ENCODE peak calls at places on chromosome 15, in eight cellular contexts. N, L, O, T, J, X, M and F are unnamed samples.

GRCh38 chr15:57527382-57528091 is 64.2 kb upstream of the MYZAP start:
- DNase-seq in N (no peak), L (peak; percentile 90), O (peak; percentile 56), T (no peak), J (peak; percentile 51), X (peak; percentile 70), M (peak; percentile 55), F (peak; percentile 59)

GRCh38 chr15:84736375-84736774 is 12.0 kb upstream of the ZNF592 start:
- DNase-seq in N (no peak), L (no peak), O (no peak), T (no peak), J (no peak), X (no peak), M (no peak), F (peak; percentile 68)

GRCh38 chr15:66865622-66866611 is 163.9 kb downstream of the SMAD6 start:
- DNase-seq in N (peak; percentile 72), L (no peak), O (no peak), T (no peak), J (no peak), X (no peak), M (no peak), F (peak; percentile 59)

GRCh38 chr15:45640610-45641009 is 5.8 kb downstream of the SQOR start:
- DNase-seq in N (no peak), L (peak; percentile 62), O (no peak), T (no peak), J (peak; percentile 10), X (peak; percentile 90), M (peak; percentile 91), F (no peak)

GRCh38 chr15:48458876-48459275 is 127.6 kb downstream of the DUT start:
- DNase-seq in N (no peak), L (peak; percentile 45), O (no peak), T (no peak), J (no peak), X (no peak), M (no peak), F (no peak)

GRCh38 chr15:71052356-71052755 is 62.9 kb upstream of the THSD4 start:
- DNase-seq in N (no peak), L (peak; percentile 58), O (no peak), T (no peak), J (no peak), X (peak; percentile 69), M (peak; percentile 91), F (no peak)

GRCh38 chr15:80179025-80179759 is 26.4 kb downstream of the FAH start:
- DNase-seq in N (no peak), L (peak; percentile 98), O (no peak), T (no peak), J (peak; percentile 32), X (peak; percentile 92), M (no peak), F (no peak)

GRCh38 chr15:66261056-66261455 is 7.5 kb upstream of the MEGF11 start:
- DNase-seq in N (no peak), L (peak; percentile 14), O (no peak), T (no peak), J (no peak), X (no peak), M (no peak), F (no peak)

GRCh38 chr15:73647259-73648026 is 14.3 kb upstream of the NPTN start:
- DNase-seq in N (no peak), L (no peak), O (no peak), T (no peak), J (peak; percentile 44), X (no peak), M (no peak), F (no peak)

GRCh38 chr15:55407631-55407948 is 569 bp downstream of the CCPG1 start:
- DNase-seq in N (no peak), L (peak; percentile 34), O (no peak), T (no peak), J (no peak), X (peak; percentile 28), M (no peak), F (peak; percentile 17)

GRCh38 chr15:72182673-72183072 is 14.9 kb downstream of the GRAMD2A start:
- DNase-seq in N (no peak), L (peak; percentile 32), O (no peak), T (no peak), J (no peak), X (no peak), M (no peak), F (no peak)

GRCh38 chr15:33551860-33552259 is 241.1 kb downstream of the RYR3 start:
- DNase-seq in N (no peak), L (no peak), O (no peak), T (no peak), J (no peak), X (no peak), M (no peak), F (no peak)

GRCh38 chr15:49015896-49016295 is 30.4 kb downstream of the SECISBP2L start:
- DNase-seq in N (no peak), L (no peak), O (no peak), T (no peak), J (no peak), X (no peak), M (no peak), F (no peak)

GRCh38 chr15:97840501-97840900 is 120.0 kb upstream of the ARRDC4 start:
- DNase-seq in N (no peak), L (no peak), O (no peak), T (no peak), J (no peak), X (peak; percentile 11), M (no peak), F (no peak)

GRCh38 chr15:65595960-65596359 is 15.0 kb downstream of the INTS14 start:
- DNase-seq in N (no peak), L (no peak), O (peak; percentile 46), T (no peak), J (peak; percentile 14), X (no peak), M (no peak), F (no peak)

GRCh38 chr15:84975871-84976351 is 5.7 kb upstream of the PDE8A start:
- DNase-seq in N (no peak), L (no peak), O (no peak), T (no peak), J (no peak), X (no peak), M (no peak), F (no peak)

GRCh38 chr15:60477991-60478632 is 830 bp downstream of the ICE2 start:
- DNase-seq in N (no peak), L (peak; percentile 39), O (no peak), T (no peak), J (no peak), X (no peak), M (no peak), F (peak; percentile 25)

GRCh38 chr15:68377766-68378165 is 54.2 kb downstream of the ITGA11 start:
- DNase-seq in N (peak; percentile 48), L (no peak), O (no peak), T (no peak), J (no peak), X (no peak), M (no peak), F (no peak)

GRCh38 chr15:84598250-84598649 is 2.6 kb upstream of the ZSCAN2 start:
- DNase-seq in N (no peak), L (no peak), O (no peak), T (no peak), J (no peak), X (no peak), M (no peak), F (peak; percentile 70)

GRCh38 chr15:40272713-40273056 is 10.2 kb downstream of the ANKRD63 start:
- DNase-seq in N (no peak), L (no peak), O (peak; percentile 48), T (no peak), J (peak; percentile 21), X (no peak), M (no peak), F (no peak)

GRCh38 chr15:83659011-83659811 is 5.3 kb downstream of the ADAMTSL3 start:
- DNase-seq in N (no peak), L (no peak), O (peak; percentile 32), T (no peak), J (no peak), X (no peak), M (no peak), F (no peak)

GRCh38 chr15:66482539-66482938 is 15.0 kb downstream of the SNAPC5 start:
- DNase-seq in N (no peak), L (no peak), O (no peak), T (no peak), J (no peak), X (no peak), M (no peak), F (no peak)

GRCh38 chr15:98745179-98745578 is 96.8 kb downstream of the IGF1R start:
- DNase-seq in N (no peak), L (no peak), O (no peak), T (no peak), J (peak; percentile 24), X (no peak), M (no peak), F (no peak)

DNA sequence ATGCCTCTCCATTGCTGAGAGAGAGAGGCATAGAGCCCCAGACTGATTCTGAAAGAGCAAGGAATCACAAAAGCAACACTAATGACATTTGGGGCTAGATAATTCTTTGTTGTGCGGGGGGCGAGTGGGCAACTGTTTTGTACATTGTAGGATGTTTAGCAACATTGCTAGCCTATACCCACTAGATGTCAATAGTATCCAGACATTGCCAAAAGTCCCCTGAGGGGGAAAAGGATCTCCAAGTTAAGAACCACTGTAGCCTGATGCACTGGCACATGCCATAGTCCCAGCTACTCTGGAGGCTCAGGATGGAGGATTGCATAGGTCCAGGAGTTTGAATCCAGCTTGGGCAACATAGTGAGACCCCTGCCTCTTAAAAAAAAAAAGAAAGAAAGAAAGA is 22.8 kb upstream of the GOLM2 start:
- DNase-seq in N (no peak), L (peak; percentile 18), O (no peak), T (no peak), J (no peak), X (no peak), M (no peak), F (no peak)
- TF ChIP-seq CTCF in N (no peak), L (no peak), O (peak; percentile 18), T (no peak), J (no peak), X (no peak), M (no peak), F (no peak)

GRCh38 chr15:50777045-50777444 is 11.5 kb upstream of the SPPL2A start:
- DNase-seq in N (no peak), L (no peak), O (no peak), T (no peak), J (no peak), X (no peak), M (no peak), F (no peak)
- TF ChIP-seq CTCF in N (no peak), L (no peak), O (no peak), T (no peak), J (no peak), X (no peak), M (no peak), F (no peak)

DNA sequence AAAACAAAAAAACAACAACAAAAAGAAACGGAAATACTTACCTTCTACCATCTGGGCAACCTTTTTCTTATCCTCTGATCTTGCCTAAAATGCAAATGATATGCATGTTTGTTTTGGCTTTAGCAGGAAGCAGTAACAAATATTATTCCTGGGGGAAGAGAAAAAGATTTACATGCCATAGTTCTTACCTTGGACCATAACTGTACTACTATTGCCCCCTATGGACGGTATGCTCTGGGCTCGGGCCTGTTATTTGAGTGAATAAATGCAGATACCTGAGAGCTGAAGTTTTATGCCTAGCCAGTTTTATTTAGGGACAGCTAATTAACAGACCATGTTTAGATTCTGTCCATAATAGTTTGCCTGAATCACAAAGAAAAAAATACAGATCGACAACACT is 12.6 kb upstream of the STARD5 start:
- DNase-seq in N (no peak), L (peak; percentile 58), O (no peak), T (no peak), J (peak; percentile 30), X (peak; percentile 23), M (no peak), F (peak; percentile 50)
- TF ChIP-seq CTCF in N (no peak), L (peak; percentile 37), O (peak; percentile 39), T (peak; percentile 23), J (peak; percentile 43), X (no peak), M (peak; percentile 41), F (peak; percentile 54)

GRCh38 chr15:92383528-92384326 is 10.0 kb upstream of the ST8SIA2 start:
- DNase-seq in N (no peak), L (no peak), O (peak; percentile 67), T (peak; percentile 36), J (peak; percentile 65), X (no peak), M (no peak), F (peak; percentile 51)
- TF ChIP-seq CTCF in N (no peak), L (peak; percentile 57), O (peak; percentile 90), T (peak; percentile 80), J (peak; percentile 80), X (peak; percentile 27), M (peak; percentile 64), F (peak; percentile 50)